ENCODE peak calls at places on chromosomes 12 and 14, in ten cellular contexts. C, I, M, S, F, J, U, T, A and K are unnamed samples.

GRCh38 chr12:96520767-96521166 is 31.4 kb downstream of the CFAP54 start:
- DNase-seq in C (no peak), I (peak), M (no peak), S (no peak), F (no peak), J (no peak), U (no peak), T (peak), A (peak), K (no peak)

GRCh38 chr12:737117-737739 is 15.2 kb upstream of the WNK1 start:
- DNase-seq in C (no peak), I (no peak), M (no peak), S (peak), F (no peak), J (no peak), U (no peak), T (no peak), A (no peak), K (no peak)

GRCh38 chr12:124725099-124725498 is 138.6 kb downstream of the SCARB1 start:
- DNase-seq in C (no peak), I (no peak), M (no peak), S (no peak), F (no peak), J (no peak), U (no peak), T (no peak), A (no peak), K (no peak)

GRCh38 chr14:104450811-104451401 is 128.7 kb upstream of the C14orf180 start:
- DNase-seq in C (no peak), I (no peak), M (no peak), S (no peak), F (no peak), J (peak), U (no peak), T (no peak), A (no peak), K (no peak)

GRCh38 chr12:47156167-47156736 is 76.5 kb upstream of the AMIGO2 start:
- DNase-seq in C (no peak), I (no peak), M (no peak), S (peak), F (no peak), J (no peak), U (peak), T (peak), A (peak), K (no peak)

GRCh38 chr12:91496337-91496736 is 313.7 kb upstream of the DCN start:
- DNase-seq in C (no peak), I (no peak), M (no peak), S (peak), F (no peak), J (no peak), U (no peak), T (no peak), A (no peak), K (no peak)

GRCh38 chr12:113381237-113381636 is 22.4 kb downstream of the SDS start:
- DNase-seq in C (no peak), I (no peak), M (no peak), S (no peak), F (no peak), J (no peak), U (no peak), T (no peak), A (no peak), K (no peak)

GRCh38 chr14:37230551-37231194 is 32.9 kb downstream of the MIPOL1 start:
- DNase-seq in C (no peak), I (peak), M (no peak), S (peak), F (peak), J (no peak), U (peak), T (peak), A (peak), K (no peak)

GRCh38 chr14:60327447-60328331 is 78.7 kb downstream of the PPM1A start:
- DNase-seq in C (no peak), I (peak), M (peak), S (no peak), F (peak), J (no peak), U (peak), T (no peak), A (no peak), K (no peak)

GRCh38 chr12:38872181-38872580 is 33.2 kb downstream of the CPNE8 start:
- DNase-seq in C (no peak), I (no peak), M (no peak), S (peak), F (no peak), J (no peak), U (no peak), T (no peak), A (no peak), K (no peak)

GRCh38 chr12:111842556-111843396 is 748 bp downstream of the MAPKAPK5 start:
- DNase-seq in C (no peak), I (peak), M (peak), S (peak), F (no peak), J (no peak), U (peak), T (peak), A (no peak), K (no peak)

DNA sequence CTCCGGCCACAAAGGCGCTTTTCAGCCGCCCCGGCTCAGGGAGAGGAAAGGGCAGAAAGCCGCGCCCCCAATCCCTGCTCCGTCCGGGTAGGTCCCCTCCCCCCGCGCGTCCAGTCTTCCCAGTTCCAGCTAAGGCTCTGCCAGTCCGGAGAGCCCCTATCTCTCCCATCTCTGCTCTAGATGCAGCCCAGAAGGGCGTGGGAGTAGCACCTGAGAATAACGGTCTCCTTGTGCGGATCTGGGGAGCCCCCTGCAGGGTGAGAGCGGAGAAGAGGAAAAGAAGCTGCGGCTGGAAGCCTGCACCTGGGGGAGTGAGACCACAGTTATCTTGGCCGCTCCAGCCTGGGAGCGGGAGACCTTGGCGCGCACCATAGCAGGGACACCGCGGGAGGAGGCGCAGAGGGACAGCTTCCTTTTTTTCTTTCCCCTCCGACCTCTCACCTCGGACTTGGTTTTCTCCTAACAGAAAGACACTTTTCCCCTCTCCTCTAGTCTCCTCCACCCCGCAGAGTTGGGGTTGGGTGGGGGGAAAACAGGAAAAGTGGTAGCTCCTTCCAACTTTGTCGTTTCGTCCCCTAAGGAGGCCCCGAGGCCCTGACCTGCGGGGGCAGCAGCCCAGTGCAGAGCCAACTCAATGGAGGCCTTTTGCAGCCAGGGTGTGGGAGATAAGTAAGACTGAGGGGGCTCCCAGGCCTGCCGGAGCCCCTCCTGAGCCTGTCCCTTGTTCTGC is 2.4 kb downstream of the DHH start:
- DNase-seq in C (no peak), I (peak), M (peak), S (peak), F (peak), J (no peak), U (peak), T (no peak), A (no peak), K (no peak)
- TF ChIP-seq CTCF in C (peak), I (peak), M (peak), S (peak), F (peak), J (no peak), U (peak), T (peak), A (peak), K (no peak)

DNA sequence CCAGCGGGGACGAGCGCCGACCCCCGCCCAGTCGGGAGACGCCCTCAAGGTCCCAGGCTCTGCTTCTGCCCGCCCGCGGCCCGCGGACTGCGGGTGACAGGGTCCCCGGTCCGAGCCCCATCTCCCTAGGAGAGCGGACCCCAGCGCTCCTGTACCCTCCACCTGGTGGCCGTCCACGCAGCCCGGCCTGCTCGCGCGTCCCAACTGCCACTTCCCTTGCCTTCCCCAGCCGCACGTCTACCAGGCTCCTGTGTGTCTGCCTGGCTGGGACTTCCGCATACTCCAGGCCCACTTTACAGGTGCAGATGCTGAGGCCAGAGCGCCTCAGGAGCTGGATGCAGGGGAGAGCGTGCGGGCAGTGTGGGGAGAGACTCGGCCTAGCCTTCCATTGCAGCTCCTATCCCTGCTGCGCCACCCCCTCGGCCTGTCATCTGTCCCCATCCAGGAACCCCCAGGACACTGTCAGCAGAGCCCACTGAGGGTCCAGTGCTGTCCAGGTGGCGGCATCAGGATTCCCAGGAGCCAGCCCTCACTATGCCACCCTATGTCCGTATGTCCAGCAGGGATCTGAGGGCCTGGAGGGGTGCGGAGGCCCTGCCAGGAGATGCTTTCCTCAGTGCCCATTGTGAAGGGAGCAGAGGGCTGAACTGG is 8.0 kb upstream of the ANKRD9 start:
- DNase-seq in C (no peak), I (no peak), M (no peak), S (no peak), F (peak), J (no peak), U (no peak), T (no peak), A (no peak), K (no peak)
- TF ChIP-seq CTCF in C (no peak), I (no peak), M (no peak), S (peak), F (no peak), J (no peak), U (no peak), T (peak), A (no peak), K (no peak)

DNA sequence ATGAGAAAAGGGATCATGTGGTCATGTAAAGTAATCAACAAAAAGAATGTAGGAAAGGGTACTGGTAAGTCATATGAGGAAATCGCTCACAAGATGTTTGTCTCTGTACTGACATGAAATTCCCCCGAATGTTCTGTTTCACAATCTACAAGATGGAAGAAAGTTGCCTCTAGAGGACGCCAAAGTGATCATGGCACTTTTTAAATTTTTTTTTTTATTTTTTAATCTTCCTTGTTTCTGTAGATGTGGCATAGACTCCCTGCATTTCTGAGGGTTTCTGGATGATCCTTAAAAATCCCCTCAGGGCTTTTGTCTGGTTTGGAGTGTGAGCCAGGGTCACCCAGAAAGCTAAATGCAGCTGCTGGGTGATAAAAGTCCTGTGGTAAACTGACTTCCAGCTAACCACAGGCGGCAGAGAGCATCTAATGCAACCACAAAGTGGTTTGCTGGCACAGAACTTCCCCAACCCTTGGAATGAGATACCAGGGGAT is 393.6 kb downstream of the CCDC91 start:
- DNase-seq in C (no peak), I (peak), M (no peak), S (no peak), F (no peak), J (no peak), U (peak), T (peak), A (peak), K (no peak)
- TF ChIP-seq CTCF in C (no peak), I (peak), M (no peak), S (no peak), F (no peak), J (no peak), U (peak), T (no peak), A (peak), K (no peak)

DNA sequence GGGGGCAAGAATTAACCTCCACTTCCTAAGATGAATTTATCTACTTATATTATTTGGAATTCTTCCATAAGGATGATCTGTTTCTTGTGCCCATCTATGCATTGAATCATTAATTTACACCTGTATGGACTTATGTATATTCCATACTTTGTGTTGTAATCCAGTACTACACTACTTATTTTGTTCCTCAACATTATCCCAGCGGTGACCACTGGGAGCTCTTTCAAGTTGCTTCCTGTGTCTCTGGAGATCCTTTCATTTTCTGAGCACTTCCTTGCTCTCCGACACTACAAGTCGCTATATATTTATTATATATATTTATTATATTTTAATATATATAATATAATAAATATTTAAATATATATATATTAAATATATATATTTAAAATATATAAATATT is 54.9 kb upstream of the SCN8A start:
- DNase-seq in C (no peak), I (peak), M (no peak), S (no peak), F (no peak), J (no peak), U (peak), T (no peak), A (no peak), K (no peak)
- TF ChIP-seq CTCF in C (no peak), I (no peak), M (peak), S (no peak), F (no peak), J (no peak), U (peak), T (no peak), A (peak), K (no peak)

GRCh38 chr14:39310071-39310470 is 76.4 kb downstream of the MIA2 start:
- DNase-seq in C (no peak), I (no peak), M (no peak), S (no peak), F (no peak), J (no peak), U (no peak), T (no peak), A (no peak), K (no peak)
- TF ChIP-seq CTCF in C (no peak), I (no peak), M (no peak), S (no peak), F (no peak), J (no peak), U (no peak), T (no peak), A (no peak), K (no peak)

GRCh38 chr12:12081836-12082497 is 11.2 kb downstream of the BCL2L14 start:
- DNase-seq in C (no peak), I (peak), M (no peak), S (peak), F (peak), J (no peak), U (peak), T (peak), A (peak), K (no peak)
- TF ChIP-seq CTCF in C (no peak), I (no peak), M (no peak), S (peak), F (peak), J (no peak), U (no peak), T (no peak), A (peak), K (no peak)

DNA sequence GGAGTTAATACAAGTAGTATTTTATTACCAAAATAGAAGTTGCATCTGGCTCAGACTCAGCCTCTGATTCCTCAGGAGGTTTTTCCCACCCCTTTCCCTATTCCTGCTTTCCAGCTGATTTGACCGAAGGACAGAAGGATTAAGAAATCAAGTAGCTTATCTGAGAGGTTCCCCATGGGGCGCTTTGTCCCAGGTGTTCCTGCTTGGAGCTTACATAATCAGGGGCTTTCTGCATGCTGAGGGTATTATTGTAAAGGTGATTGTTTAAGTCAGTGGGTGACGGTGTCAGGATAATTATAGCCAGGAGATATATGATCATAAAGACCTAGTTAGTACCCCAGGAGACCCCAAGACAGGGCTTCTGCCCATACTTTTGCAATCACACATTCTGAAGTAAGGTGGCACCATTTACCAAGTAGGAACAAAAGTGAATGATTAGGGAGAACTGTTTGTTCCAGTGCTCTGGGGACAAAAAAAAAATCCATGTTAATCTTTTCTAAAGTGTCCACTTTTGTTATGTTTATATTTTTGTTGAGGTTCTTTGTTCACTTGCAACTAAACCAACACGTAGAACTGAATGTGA is 921.3 kb downstream of the NRXN3 start:
- DNase-seq in C (no peak), I (no peak), M (no peak), S (no peak), F (no peak), J (no peak), U (no peak), T (no peak), A (no peak), K (no peak)
- TF ChIP-seq CTCF in C (no peak), I (no peak), M (peak), S (no peak), F (no peak), J (no peak), U (no peak), T (no peak), A (no peak), K (no peak)